ENCODE peak calls at places on chromosomes 4 and X, in four cellular contexts. U is transverse colon, P is sigmoid colon, S is Panc1. F is an unnamed sample.

GRCh38 chr4:24973471-24974251 is 57.1 kb downstream of the LGI2 start:
- DNase-seq in U (peak), P (peak), S (no peak), F (peak)

GRCh38 chr4:146520894-146521542 is 722 bp downstream of the SLC10A7 start:
- DNase-seq in S (no peak), U (peak), P (no peak), F (peak)

GRCh38 chrX:38652934-38653442 is 91.6 kb downstream of the TSPAN7 start:
- DNase-seq in P (no peak), S (no peak), U (no peak), F (no peak)

GRCh38 chrX:74426071-74426470 is 4.8 kb downstream of the SLC16A2 start:
- DNase-seq in P (no peak), U (no peak), S (no peak), F (no peak)

GRCh38 chr4:135418353-135418752 is 1216.8 kb upstream of the PABPC4L start:
- DNase-seq in U (no peak), P (no peak), S (no peak), F (no peak)

GRCh38 chrX:4570141-4570540 is 856.7 kb upstream of the PRKX start:
- DNase-seq in S (no peak), P (no peak), U (no peak), F (no peak)

GRCh38 chr4:15182600-15183222 is 180.4 kb downstream of the CPEB2 start:
- DNase-seq in S (no peak), P (no peak), U (no peak), F (no peak)

GRCh38 chr4:143185253-143186107 is 763 bp downstream of the USP38 start:
- DNase-seq in P (peak), S (no peak), U (peak), F (no peak)

GRCh38 chr4:82528868-82529267 is 32.9 kb downstream of the TMEM150C start:
- DNase-seq in S (no peak), P (no peak), U (no peak), F (no peak)
- TF ChIP-seq POLR2AphosphoS5 in S (no peak), P (no peak), U (no peak), F (no peak)

GRCh38 chr4:67699603-67700002 is 1.4 kb downstream of the UBA6 start:
- DNase-seq in P (no peak), U (no peak), S (no peak), F (no peak)
- H3K4me3 ChIP-seq in P (no peak), U (peak), S (peak), F (peak)

GRCh38 chrX:31199051-31199769 is 127.4 kb upstream of the FTHL17 start:
- DNase-seq in U (no peak), P (no peak), S (no peak), F (no peak)

GRCh38 chrX:31201503-31201902 is 129.7 kb upstream of the FTHL17 start:
- DNase-seq in U (no peak), S (no peak), P (no peak), F (no peak)

GRCh38 chrX:31200430-31200829 is 128.6 kb upstream of the FTHL17 start:
- DNase-seq in P (no peak), U (no peak), S (no peak), F (no peak)

GRCh38 chrX:31199770-31200114 is 127.9 kb upstream of the FTHL17 start:
- DNase-seq in S (no peak), U (peak), P (no peak), F (no peak)
- H3K27ac ChIP-seq in S (no peak), U (no peak), P (no peak), F (no peak)

GRCh38 chrX:154098551-154098950 is 1.0 kb upstream of the MECP2 start:
- DNase-seq in P (no peak), S (no peak), U (no peak), F (no peak)

GRCh38 chrX:154097003-154097596 is 417 bp downstream of the MECP2 start:
- DNase-seq in U (peak), P (peak), S (no peak), F (peak)

GRCh38 chrX:154096140-154097002 is 1.1 kb downstream of the MECP2 start:
- DNase-seq in P (no peak), U (no peak), S (no peak), F (no peak)

GRCh38 chrX:154094833-154095232 is 2.7 kb downstream of the MECP2 start:
- DNase-seq in P (no peak), S (no peak), U (no peak), F (no peak)

GRCh38 chrX:154097597-154098541 is at the start of gene MECP2:
- DNase-seq in S (peak), P (peak), U (peak), F (peak)
- TF ChIP-seq POLR2AphosphoS5 in S (no peak), P (peak), U (peak), F (no peak)

GRCh38 chrX:151695583-151695930 is 299 bp downstream of the PRRG3 start:
- DNase-seq in P (no peak), U (no peak), S (no peak), F (no peak)

GRCh38 chrX:151694121-151694520 is 1.1 kb upstream of the PRRG3 start:
- DNase-seq in U (no peak), S (no peak), P (no peak), F (no peak)

GRCh38 chrX:151692825-151693224 is 2.4 kb upstream of the PRRG3 start:
- DNase-seq in P (no peak), U (no peak), S (no peak), F (no peak)

GRCh38 chrX:151697537-151697936 is 2.3 kb downstream of the PRRG3 start:
- DNase-seq in U (no peak), S (no peak), P (peak), F (no peak)

DNA sequence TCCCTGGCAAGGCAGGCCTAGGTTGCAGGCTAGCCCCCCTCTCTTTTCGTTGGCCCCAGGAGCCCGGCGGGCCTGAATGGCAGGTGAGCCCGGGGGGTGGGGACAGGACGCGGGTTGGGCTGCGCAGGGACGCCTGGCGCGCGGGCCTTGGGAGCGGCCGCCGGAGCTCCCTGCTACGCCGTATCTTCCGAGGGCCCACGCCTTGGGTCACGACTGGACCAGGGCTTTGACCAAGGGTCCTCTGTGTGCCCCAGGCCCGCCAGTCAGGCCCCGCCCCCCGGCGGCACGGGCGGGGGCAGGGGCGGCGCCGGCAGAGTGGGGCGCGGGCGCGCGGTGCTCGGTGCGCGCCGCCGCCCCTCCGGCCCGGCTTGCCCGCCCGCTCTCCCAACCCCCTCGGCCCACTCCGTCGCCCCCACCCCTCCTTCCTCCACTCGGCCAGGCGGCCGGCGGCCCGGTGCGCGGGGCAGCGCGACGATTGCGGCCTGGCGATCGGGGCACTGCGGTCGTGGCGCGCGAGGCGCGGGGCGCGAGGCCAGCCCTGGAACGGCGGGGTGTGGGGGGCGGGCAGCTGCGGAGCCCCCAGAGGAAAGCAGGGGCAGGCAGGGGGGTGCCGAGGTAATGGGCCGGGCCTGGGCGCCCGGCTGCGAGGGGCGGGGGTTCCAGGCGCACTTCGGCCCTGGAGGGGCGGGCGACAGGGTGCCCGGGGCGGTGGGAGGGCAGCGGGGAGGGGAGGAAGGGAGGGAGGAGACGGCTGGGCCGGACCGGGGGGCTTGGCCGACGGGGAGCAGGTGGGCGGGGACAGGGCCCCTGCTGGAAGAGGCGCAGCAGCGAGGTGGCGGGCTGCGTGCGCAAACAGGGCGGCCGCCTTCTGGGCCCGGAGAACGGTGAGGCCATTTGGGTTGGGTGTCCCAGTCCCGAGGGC is at the start of gene PRRG3:
- DNase-seq in U (no peak), S (no peak), P (no peak), F (no peak)
- H3K4me3 ChIP-seq in U (no peak), S (no peak), P (peak), F (no peak)

DNA sequence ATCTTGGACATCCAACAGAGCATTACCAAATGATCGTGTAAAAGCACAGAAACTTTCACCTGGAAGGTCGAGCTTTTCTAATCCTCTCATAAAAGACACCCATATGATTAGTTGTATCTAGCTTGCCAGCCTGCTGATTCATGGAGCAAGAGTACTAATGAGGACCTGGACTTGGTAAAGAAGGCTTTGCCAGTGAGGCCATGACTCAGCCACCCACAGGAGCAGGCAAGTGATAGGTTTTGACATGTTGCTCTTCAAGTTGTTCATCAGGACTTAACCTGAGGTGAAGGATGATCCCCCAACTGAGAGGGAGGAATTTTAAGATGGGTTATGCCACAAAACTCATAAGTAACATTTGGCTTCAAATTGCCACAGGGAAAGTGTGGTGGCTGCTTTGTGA is 24.7 kb upstream of the EPGN start:
- DNase-seq in S (no peak), P (no peak), U (no peak), F (no peak)
- H3K27ac ChIP-seq in S (no peak), P (no peak), U (no peak), F (no peak)

DNA sequence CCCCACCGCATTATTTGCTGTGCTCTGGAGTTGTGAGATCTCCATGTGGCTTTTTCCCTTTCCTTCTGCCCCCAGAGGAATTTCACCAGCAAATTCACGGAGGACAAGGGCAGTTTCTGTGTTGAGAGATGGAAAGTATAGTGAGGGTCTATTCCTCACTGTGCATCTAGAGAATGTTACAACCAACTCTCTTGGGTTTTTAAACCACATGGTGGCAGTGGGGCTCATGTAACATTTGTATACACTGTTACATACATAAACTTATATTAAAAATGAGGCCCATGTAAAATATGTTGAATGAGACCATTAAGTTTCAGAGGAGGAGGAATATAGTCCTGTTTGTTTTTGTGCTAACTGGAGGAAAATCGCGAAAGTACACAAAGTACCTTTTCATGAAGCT is 914 bp upstream of the PRKG2 start:
- DNase-seq in P (no peak), S (no peak), U (no peak), F (no peak)
- TF ChIP-seq POLR2AphosphoS5 in P (no peak), S (no peak), U (no peak), F (no peak)

DNA sequence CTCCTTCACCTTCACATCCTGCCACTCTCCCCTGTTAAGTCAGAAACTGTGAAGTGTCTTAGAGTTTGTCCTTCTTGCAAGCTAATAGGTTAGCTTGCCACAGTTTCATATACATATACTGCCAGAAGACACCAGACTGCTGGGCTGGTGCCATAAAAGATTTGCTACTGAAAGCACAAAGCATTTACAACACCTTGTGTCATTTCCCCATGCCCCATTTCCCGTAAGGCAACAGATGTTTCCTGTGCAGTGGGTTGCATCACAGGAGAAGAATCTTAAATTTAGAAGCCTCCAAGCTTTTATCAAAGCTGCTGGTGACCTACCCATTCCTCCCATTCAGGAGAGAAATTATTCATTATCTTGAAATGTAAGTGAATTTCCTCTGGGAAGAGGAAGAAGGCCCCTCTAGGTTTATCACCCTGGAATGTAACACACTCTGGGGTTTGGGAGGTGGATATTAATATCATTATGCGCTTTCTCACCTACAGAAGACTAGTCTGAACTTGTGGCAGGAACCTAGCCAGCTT is 34.5 kb upstream of the RAB33B start:
- DNase-seq in S (no peak), P (peak), U (peak), F (peak)
- H3K4me3 ChIP-seq in S (no peak), P (no peak), U (no peak), F (no peak)

GRCh38 chr4:2871466-2871865 is 27.8 kb downstream of the ADD1 start:
- DNase-seq in P (no peak), U (no peak), S (no peak), F (peak)

GRCh38 chr4:2868840-2869487 is 25.3 kb downstream of the ADD1 start:
- DNase-seq in P (no peak), U (no peak), S (no peak), F (no peak)

GRCh38 chr4:2867758-2868491 is 24.3 kb downstream of the ADD1 start:
- DNase-seq in P (peak), S (no peak), U (no peak), F (no peak)

GRCh38 chr4:2870098-2870497 is 26.5 kb downstream of the ADD1 start:
- DNase-seq in S (no peak), P (no peak), U (no peak), F (no peak)

DNA sequence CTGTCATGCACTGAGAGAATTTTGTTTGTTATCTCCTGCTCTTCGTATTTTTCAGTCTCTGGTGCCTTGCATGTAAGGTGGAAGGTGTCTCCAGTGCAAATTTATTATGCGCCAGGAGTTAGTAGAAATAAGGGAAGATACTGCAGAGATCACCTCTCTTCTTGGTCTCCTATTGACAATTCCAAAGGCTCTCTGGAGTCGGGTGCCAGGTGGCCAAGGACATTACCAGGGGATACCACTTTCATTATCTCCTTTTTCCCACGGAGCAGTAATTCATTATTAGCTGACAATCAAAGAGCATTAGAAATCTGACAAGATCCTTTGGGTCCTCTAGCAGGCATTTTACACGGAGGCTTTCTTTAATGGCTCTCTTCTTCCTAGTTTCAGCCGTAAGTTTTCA is 26.0 kb downstream of the ADD1 start:
- DNase-seq in U (no peak), P (no peak), S (no peak), F (no peak)
- H3K27ac ChIP-seq in U (peak), P (peak), S (no peak), F (no peak)

F was measured in HL-60.